ENCODE peak calls at places on chromosomes 12 and 14, in ten cellular contexts. W, L, N, C, R, Q, Z, M, X and Y are unnamed samples.

GRCh38 chr12:11798856-11799530 is 149.5 kb downstream of the ETV6 start:
- DNase-seq in C (no peak), Z (no peak), X (no peak), W (peak; percentile 58), Q (no peak), R (peak; percentile 29), N (no peak), L (no peak), M (no peak), Y (no peak)

GRCh38 chr14:71668942-71669341 is 263.3 kb upstream of the RGS6 start:
- DNase-seq in R (no peak), M (no peak), L (no peak), Q (no peak), X (no peak), N (no peak), W (no peak), Z (no peak), C (no peak), Y (no peak)

GRCh38 chr12:8913702-8914032 is 642 bp upstream of the PHC1 start:
- DNase-seq in C (no peak), Z (no peak), X (no peak), M (no peak), R (no peak), L (no peak), W (no peak), Q (no peak), N (no peak), Y (no peak)

GRCh38 chr12:11446372-11446771 is 51.0 kb upstream of the PRB2 start:
- DNase-seq in C (no peak), Z (no peak), Q (no peak), N (no peak), L (no peak), X (no peak), R (no peak), W (no peak), M (no peak), Y (no peak)

GRCh38 chr12:125674554-125674953 is 609.3 kb downstream of the AACS start:
- DNase-seq in Z (no peak), X (no peak), M (no peak), C (no peak), Q (no peak), L (no peak), W (no peak), R (no peak), N (no peak), Y (no peak)

GRCh38 chr14:95303107-95303506 is 16.6 kb downstream of the CLMN start:
- DNase-seq in Z (no peak), X (no peak), C (no peak), L (no peak), Q (no peak), W (no peak), N (no peak), M (no peak), R (no peak), Y (no peak)

GRCh38 chr12:69897744-69898143 is 72.7 kb downstream of the MYRFL start:
- DNase-seq in M (no peak), R (no peak), N (peak; percentile 81), X (no peak), C (peak; percentile 61), L (no peak), Q (no peak), W (peak; percentile 96), Z (no peak), Y (peak; percentile 9)

GRCh38 chr12:122740351-122740750 is 9.7 kb upstream of the HCAR1 start:
- DNase-seq in N (no peak), X (no peak), Q (no peak), W (no peak), M (no peak), C (no peak), Z (no peak), L (peak; percentile 43), R (no peak), Y (no peak)

GRCh38 chr14:61749264-61749663 is 13.0 kb upstream of the SNAPC1 start:
- DNase-seq in W (peak; percentile 33), M (no peak), Z (no peak), Q (no peak), R (no peak), X (no peak), L (no peak), C (no peak), N (no peak), Y (no peak)

GRCh38 chr12:93572712-93573551 is 457 bp downstream of the SOCS2 start:
- DNase-seq in Q (peak; percentile 72), M (peak; percentile 53), X (peak; percentile 79), R (no peak), Z (no peak), C (peak; percentile 67), W (no peak), L (peak; percentile 43), N (peak; percentile 89), Y (peak; percentile 48)

GRCh38 chr12:116502989-116503496 is 56.1 kb upstream of the MAP1LC3B2 start:
- DNase-seq in N (no peak), Q (no peak), M (no peak), X (no peak), Z (peak; percentile 41), R (peak; percentile 63), C (no peak), L (no peak), W (no peak), Y (peak; percentile 92)

GRCh38 chr12:2274733-2275132 is 221.9 kb downstream of the CACNA1C start:
- DNase-seq in Q (no peak), L (no peak), M (no peak), W (no peak), C (no peak), X (no peak), N (peak; percentile 38), Z (no peak), R (no peak), Y (no peak)

GRCh38 chr12:100758083-100758482 is 36.5 kb upstream of the ANO4 start:
- DNase-seq in Q (no peak), R (no peak), N (no peak), M (no peak), X (no peak), Z (no peak), C (no peak), W (no peak), L (no peak), Y (no peak)

GRCh38 chr12:114777052-114777451 is 93.1 kb upstream of the TBX3 start:
- DNase-seq in M (no peak), X (no peak), R (no peak), Z (no peak), C (no peak), L (no peak), N (no peak), Q (no peak), W (peak; percentile 53), Y (no peak)

GRCh38 chr12:109757671-109758265 is 44.1 kb downstream of the FAM222A start:
- DNase-seq in Q (peak; percentile 44), N (peak; percentile 43), C (peak; percentile 18), R (no peak), X (no peak), Z (peak; percentile 15), W (no peak), L (no peak), M (no peak), Y (peak; percentile 10)

GRCh38 chr12:52907092-52907810 is 2.4 kb upstream of the KRT8 start:
- DNase-seq in Z (peak; percentile 94), X (peak; percentile 83), W (no peak), Q (no peak), M (no peak), C (no peak), R (peak; percentile 48), L (peak; percentile 66), N (peak; percentile 93), Y (peak; percentile 75)

GRCh38 chr12:27667540-27667939 is 28.7 kb upstream of the REP15 start:
- DNase-seq in R (no peak), L (no peak), N (no peak), Q (no peak), M (no peak), Z (no peak), C (peak; percentile 79), W (peak; percentile 95), X (no peak), Y (no peak)

GRCh38 chr14:61927015-61927414 is 164.8 kb downstream of the SNAPC1 start:
- DNase-seq in M (no peak), Q (no peak), R (no peak), C (no peak), X (no peak), Z (no peak), N (no peak), L (no peak), W (no peak), Y (no peak)

GRCh38 chr14:52315355-52315718 is 1.2 kb downstream of the PTGER2 start:
- DNase-seq in Z (peak; percentile 34), X (no peak), R (no peak), W (peak; percentile 72), C (no peak), L (no peak), N (no peak), M (peak; percentile 23), Q (no peak), Y (no peak)

DNA sequence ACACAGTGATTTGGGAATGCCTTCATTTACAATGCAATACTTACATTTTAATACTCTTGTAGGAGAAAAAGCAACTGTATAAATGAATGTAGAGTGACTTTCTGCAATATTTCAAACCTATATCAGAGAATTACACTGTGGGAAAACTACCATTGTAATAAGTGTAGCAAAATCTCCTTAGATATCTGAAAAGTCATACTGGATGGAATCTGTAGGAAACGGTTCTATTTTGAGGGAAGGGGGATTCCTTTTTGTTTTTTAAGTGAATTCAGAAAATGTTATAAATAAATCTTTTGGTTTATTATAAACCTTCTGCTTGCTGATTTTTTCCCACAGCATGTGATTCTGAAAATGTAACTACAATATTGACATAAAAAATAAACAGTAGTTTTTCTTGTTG is 23.0 kb downstream of the ZNF891 start:
- DNase-seq in C (no peak), X (no peak), Q (no peak), R (no peak), Z (no peak), W (no peak), N (no peak), L (no peak), M (no peak), Y (no peak)
- H3K9me3 ChIP-seq in C (peaks cover 99% of the 10 kb centered on the region), X (peaks cover 41% of the 10 kb centered on the region), Q (peaks cover 62% of the 10 kb centered on the region), R (peaks cover 99% of the 10 kb centered on the region), Z (peaks cover 100% of the 10 kb centered on the region), W (peaks cover 7% of the 10 kb centered on the region), N (peaks cover 97% of the 10 kb centered on the region), L (no peaks in the 10 kb centered on the region), M (peaks cover 83% of the 10 kb centered on the region), Y (peaks cover 74% of the 10 kb centered on the region)

GRCh38 chr14:68958553-68958952 is 20.5 kb downstream of the ACTN1 start:
- DNase-seq in Q (no peak), N (no peak), W (peak; percentile 69), X (no peak), C (no peak), Z (no peak), R (no peak), M (no peak), L (no peak), Y (no peak)
- H3K4me1 ChIP-seq in Q (peaks cover 100% of the 10 kb centered on the region), N (peaks cover 7% of the 10 kb centered on the region), W (peaks cover 65% of the 10 kb centered on the region), X (peaks cover 72% of the 10 kb centered on the region), C (peaks cover 20% of the 10 kb centered on the region), Z (peaks cover 82% of the 10 kb centered on the region), R (peaks cover 96% of the 10 kb centered on the region), M (peaks cover 29% of the 10 kb centered on the region), L (peaks cover 27% of the 10 kb centered on the region), Y (peaks cover 12% of the 10 kb centered on the region)

GRCh38 chr12:105705235-105705634 is 374.7 kb downstream of the C12orf75 start:
- DNase-seq in R (no peak), C (no peak), N (peak; percentile 56), Z (no peak), L (no peak), M (no peak), W (no peak), Q (no peak), X (no peak), Y (no peak)
- H3K4me3 ChIP-seq in R (no peak overlapping the region), C (no peak overlapping the region), N (no peak overlapping the region), Z (no peak overlapping the region), L (no peak overlapping the region), M (no peak overlapping the region), W (no peak overlapping the region), Q (no peak overlapping the region), X (no peak overlapping the region), Y (no peak overlapping the region)

GRCh38 chr14:102671410-102671809 is 79.0 kb downstream of the RCOR1 start:
- DNase-seq in L (no peak), R (no peak), W (no peak), Q (no peak), Z (no peak), X (no peak), M (no peak), N (no peak), C (no peak), Y (no peak)
- H3K9me3 ChIP-seq in L (no peaks in the 10 kb centered on the region), R (no peaks in the 10 kb centered on the region), W (no peaks in the 10 kb centered on the region), Q (no peaks in the 10 kb centered on the region), Z (no peaks in the 10 kb centered on the region), X (no peaks in the 10 kb centered on the region), M (no peaks in the 10 kb centered on the region), N (peaks cover 8% of the 10 kb centered on the region), C (no peaks in the 10 kb centered on the region), Y (no peaks in the 10 kb centered on the region)